ENCODE peak calls at places on chromosomes 3 and 15, in five cellular contexts. X, W, F, V and T are unnamed samples.

GRCh38 chr3:194755689-194756459 is 70.2 kb downstream of the FAM43A start:
- DNase-seq in X (no peak), W (no peak), F (no peak), V (no peak), T (no peak)

GRCh38 chr3:30004481-30004880 is 601.9 kb upstream of the TGFBR2 start:
- DNase-seq in X (no peak), W (no peak), F (no peak), V (no peak), T (no peak)

GRCh38 chr3:172201136-172201989 is 162.0 kb downstream of the FNDC3B start:
- DNase-seq in X (no peak), W (peak), F (no peak), V (peak), T (no peak)

GRCh38 chr3:137349949-137350348 is 392.2 kb downstream of the IL20RB start:
- DNase-seq in X (no peak), W (no peak), F (no peak), V (no peak), T (no peak)

GRCh38 chr3:171468296-171468906 is 8.2 kb upstream of the TNIK start:
- DNase-seq in X (no peak), W (no peak), F (no peak), V (no peak), T (no peak)

GRCh38 chr3:125125822-125126245 is 70.0 kb upstream of the HEG1 start:
- DNase-seq in X (no peak), W (peak), F (no peak), V (peak), T (no peak)

GRCh38 chr3:7651213-7651612 is 790.3 kb downstream of the GRM7 start:
- DNase-seq in X (no peak), W (no peak), F (no peak), V (no peak), T (no peak)

GRCh38 chr3:136380530-136380929 is 130.4 kb downstream of the PCCB start:
- DNase-seq in X (no peak), W (peak), F (no peak), V (no peak), T (no peak)

GRCh38 chr3:134487406-134487805 is 1.5 kb downstream of the CEP63 start:
- DNase-seq in X (peak), W (no peak), F (peak), V (no peak), T (peak)

GRCh38 chr15:29183071-29183831 is 86.4 kb downstream of the NSMCE3 start:
- DNase-seq in X (no peak), W (no peak), F (peak), V (peak), T (no peak)

GRCh38 chr3:15768421-15769255 is 29.1 kb downstream of the ANKRD28 start:
- DNase-seq in X (peak), W (peak), F (peak), V (peak), T (peak)

GRCh38 chr3:66149269-66149668 is 71.5 kb upstream of the SLC25A26 start:
- DNase-seq in X (no peak), W (no peak), F (no peak), V (no peak), T (no peak)

GRCh38 chr15:96358006-96358794 is 27.7 kb downstream of the NR2F2 start:
- DNase-seq in X (no peak), W (no peak), F (no peak), V (no peak), T (no peak)

GRCh38 chr3:111454551-111454950 is 87.4 kb upstream of the CD96 start:
- DNase-seq in X (no peak), W (no peak), F (no peak), V (no peak), T (no peak)

GRCh38 chr3:125482406-125482805 is 37.6 kb downstream of the SNX4 start:
- DNase-seq in X (no peak), W (no peak), F (no peak), V (no peak), T (no peak)

GRCh38 chr3:70716832-70717231 is 404.4 kb upstream of the MDFIC2 start:
- DNase-seq in X (no peak), W (peak), F (no peak), V (peak), T (no peak)

GRCh38 chr3:195209083-195209835 is 61.7 kb downstream of the XXYLT1 start:
- DNase-seq in X (no peak), W (peak), F (no peak), V (no peak), T (no peak)

GRCh38 chr3:127699098-127699945 is 26.6 kb downstream of the ABTB1 start:
- DNase-seq in X (no peak), W (no peak), F (no peak), V (peak), T (no peak)

GRCh38 chr3:106908181-106908938 is 468.9 kb upstream of the CCDC54 start:
- DNase-seq in X (no peak), W (no peak), F (no peak), V (no peak), T (no peak)

GRCh38 chr3:52119826-52120225 is 34.4 kb downstream of the POC1A start:
- DNase-seq in X (no peak), W (no peak), F (no peak), V (no peak), T (no peak)

GRCh38 chr3:23885210-23885609 is 31.6 kb downstream of the NKIRAS1 start:
- DNase-seq in X (no peak), W (no peak), F (no peak), V (no peak), T (no peak)

GRCh38 chr3:15693340-15693739 is 91.8 kb downstream of the BTD start:
- DNase-seq in X (no peak), W (peak), F (no peak), V (peak), T (no peak)

GRCh38 chr15:42461261-42461660 is 29.7 kb downstream of the ZNF106 start:
- DNase-seq in X (no peak), W (no peak), F (no peak), V (no peak), T (no peak)

GRCh38 chr3:80770106-80771079 is 991.1 kb downstream of the GBE1 start:
- DNase-seq in X (no peak), W (peak), F (no peak), V (peak), T (no peak)

GRCh38 chr3:66302288-66302687 is 81.5 kb downstream of the SLC25A26 start:
- DNase-seq in X (no peak), W (no peak), F (no peak), V (no peak), T (no peak)

GRCh38 chr3:14487086-14487485 is 53.1 kb downstream of the GRIP2 start:
- DNase-seq in X (no peak), W (no peak), F (no peak), V (no peak), T (no peak)

GRCh38 chr15:39623550-39623931 is 42.7 kb downstream of the THBS1 start:
- DNase-seq in X (peak), W (no peak), F (peak), V (no peak), T (peak)

GRCh38 chr3:188750625-188751024 is 421.1 kb upstream of the TPRG1 start:
- DNase-seq in X (no peak), W (no peak), F (no peak), V (no peak), T (no peak)

DNA sequence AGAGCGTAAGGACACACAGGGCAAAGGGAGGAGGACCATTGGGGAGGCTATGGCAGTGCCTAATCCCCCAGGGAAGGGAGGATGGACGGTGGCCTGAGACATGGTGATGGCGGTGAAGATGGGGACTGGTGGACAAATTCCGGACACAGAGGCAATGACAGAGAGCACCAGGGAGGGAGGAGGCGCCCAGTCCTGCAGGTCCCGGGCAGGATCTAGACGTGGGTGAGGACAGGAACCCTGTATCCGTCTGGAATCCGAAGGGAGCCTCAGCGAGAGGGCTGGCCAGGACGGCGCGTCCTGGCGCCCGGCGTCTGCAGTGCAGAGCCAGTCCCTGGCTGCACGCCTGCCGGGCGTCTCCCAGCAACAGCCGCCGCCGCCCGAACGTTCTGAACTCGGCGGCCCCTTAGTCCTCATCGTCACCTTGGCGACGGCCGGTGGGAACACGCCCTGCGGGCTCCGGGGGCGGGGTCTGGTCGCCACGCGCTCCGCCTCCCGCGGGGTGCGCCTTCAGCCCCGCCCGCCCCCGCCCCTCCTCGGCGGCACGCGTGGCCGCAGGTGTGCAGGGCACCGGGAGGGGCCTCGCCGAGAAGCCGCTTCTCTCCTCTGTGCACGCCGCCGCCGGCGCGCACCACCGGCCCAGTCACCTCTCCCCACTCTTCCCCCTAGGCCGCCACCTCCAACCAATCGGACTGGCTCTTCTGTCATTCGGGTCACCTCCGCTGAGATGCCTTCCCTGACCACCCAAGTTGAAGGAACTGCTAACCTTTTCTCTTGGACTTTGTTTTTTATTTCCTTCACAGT is 11.6 kb downstream of the XIRP1 start:
- DNase-seq in X (peak), W (peak), F (peak), V (peak), T (peak)
- TF ChIP-seq CTCF in X (no peak), W (peak), F (no peak), V (peak), T (no peak)

DNA sequence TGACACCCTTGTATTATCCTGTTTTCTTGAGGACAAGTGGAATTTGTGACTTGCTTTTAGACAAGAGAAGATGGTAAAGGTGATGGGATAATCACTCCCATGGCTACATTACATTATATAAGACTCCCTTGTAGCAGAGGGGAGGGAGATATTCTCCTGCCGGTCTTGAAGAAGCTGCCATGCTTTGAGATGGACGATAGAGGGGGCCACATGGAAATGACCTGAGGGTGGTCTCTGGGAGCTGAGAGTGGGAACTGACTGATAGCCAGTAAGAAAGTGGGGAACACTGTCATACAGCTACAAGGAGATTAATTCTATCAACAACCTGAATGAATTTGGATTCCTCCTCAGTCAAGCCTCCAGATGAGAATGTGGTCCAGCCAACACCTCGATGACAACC is 540.1 kb downstream of the NTRK3 start:
- DNase-seq in X (no peak), W (no peak), F (no peak), V (no peak), T (no peak)
- TF ChIP-seq CTCF in X (no peak), W (no peak), F (no peak), V (no peak), T (no peak)

GRCh38 chr3:60017631-60018030 is 967.8 kb upstream of the CFAP20DC start:
- DNase-seq in X (peak), W (no peak), F (peak), V (peak), T (no peak)
- TF ChIP-seq CTCF in X (no peak), W (no peak), F (no peak), V (no peak), T (no peak)

GRCh38 chr3:160205606-160206005 is 19.6 kb upstream of the C3orf80 start:
- DNase-seq in X (no peak), W (peak), F (no peak), V (no peak), T (no peak)

GRCh38 chr3:160213181-160213580 is 12.0 kb upstream of the C3orf80 start:
- DNase-seq in X (no peak), W (no peak), F (no peak), V (no peak), T (no peak)

DNA sequence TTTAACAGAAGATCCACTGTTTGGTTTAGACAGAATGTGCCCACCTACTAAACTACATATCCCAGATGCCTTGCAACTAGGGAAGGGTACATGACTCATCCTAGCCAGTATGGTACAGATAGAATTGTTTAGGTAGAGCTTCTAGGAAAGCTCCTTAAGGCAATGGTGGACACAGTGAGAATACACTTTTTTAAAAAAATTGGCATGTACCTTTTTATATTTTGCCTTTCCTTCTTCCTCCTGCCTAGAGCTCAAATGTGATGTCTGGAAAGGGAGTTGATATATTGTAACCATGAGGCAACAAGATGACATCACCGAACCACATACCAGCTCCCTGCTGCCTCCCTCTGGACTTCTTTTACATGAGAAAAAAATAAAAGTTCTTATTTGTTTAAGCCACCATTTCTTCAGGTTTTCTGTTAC is 14.4 kb upstream of the C3orf80 start:
- DNase-seq in X (peak), W (peak), F (no peak), V (peak), T (no peak)
- TF ChIP-seq CTCF in X (peak), W (peak), F (peak), V (peak), T (no peak)

DNA sequence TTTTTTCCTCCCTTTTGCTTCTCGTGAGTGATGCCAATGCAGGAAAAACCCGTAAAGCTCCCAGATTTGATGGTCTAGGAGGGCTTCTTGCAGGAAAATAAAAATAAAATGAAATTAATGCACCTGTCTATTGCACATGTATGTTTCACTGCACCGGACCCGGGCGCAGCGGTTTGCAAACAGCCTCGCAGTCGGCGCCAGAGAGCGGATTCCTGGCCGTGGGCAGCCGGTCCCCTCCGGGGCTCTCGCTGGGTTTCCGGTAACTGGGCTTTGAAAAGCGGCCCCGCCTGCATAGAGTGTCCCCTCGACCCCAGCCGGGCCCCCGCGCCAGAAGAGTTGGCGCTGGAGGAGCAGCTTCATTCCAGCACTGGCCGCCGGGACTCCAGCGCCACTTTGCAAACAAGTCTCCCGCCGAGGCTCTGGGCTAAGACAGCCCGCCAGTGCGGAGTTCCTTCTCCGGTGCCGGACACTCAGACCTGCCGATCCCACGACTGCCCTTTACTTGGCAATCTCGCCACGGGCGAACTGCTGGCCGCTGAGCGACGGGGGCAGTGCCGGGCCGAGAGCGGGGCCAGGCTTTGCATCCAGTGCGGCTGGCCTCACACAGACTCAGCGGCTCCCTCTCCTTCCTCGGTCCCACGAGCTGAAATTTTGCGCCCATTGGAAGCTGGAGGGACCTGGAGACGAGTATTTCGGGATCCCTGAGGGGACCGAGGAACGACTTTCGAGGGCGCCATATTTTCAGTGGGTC is 225.9 kb upstream of the C2CD4B start:
- DNase-seq in X (peak), W (peak), F (peak), V (peak), T (peak)
- TF ChIP-seq CTCF in X (no peak), W (peak), F (no peak), V (no peak), T (no peak)

GRCh38 chr3:97228966-97229365 is 414.6 kb downstream of the EPHA6 start:
- DNase-seq in X (no peak), W (no peak), F (no peak), V (no peak), T (no peak)
- TF ChIP-seq CTCF in X (no peak), W (no peak), F (no peak), V (no peak), T (no peak)